ENCODE peak calls at places on chromosome 2, in six cellular contexts. One of them, this sample, is unnamed.

GRCh38 chr2:234139755-234140154 is 89.3 kb downstream of the SPP2 start:
- DNase-seq in IMR-90: no peak
- DNase-seq in GM23338: no peak
- DNase-seq in thyroid gland: no peak
- DNase-seq in fibroblast of villous mesenchyme: no peak
- DNase-seq in MM.1S: no peak
- DNase-seq in this sample: peak

GRCh38 chr2:47488870-47489584 is 86.1 kb downstream of the MSH2 start:
- DNase-seq in IMR-90: peak
- DNase-seq in GM23338: peak
- DNase-seq in thyroid gland: no peak
- DNase-seq in fibroblast of villous mesenchyme: peak
- DNase-seq in MM.1S: no peak
- DNase-seq in this sample: peak

GRCh38 chr2:15636972-15637785 is 45.5 kb downstream of the DDX1 start:
- DNase-seq in IMR-90: peak
- DNase-seq in GM23338: peak
- DNase-seq in thyroid gland: peak
- DNase-seq in fibroblast of villous mesenchyme: peak
- DNase-seq in MM.1S: peak
- DNase-seq in this sample: peak

GRCh38 chr2:233831011-233831721 is 23.2 kb downstream of the HJURP start:
- DNase-seq in IMR-90: no peak
- DNase-seq in GM23338: no peak
- DNase-seq in thyroid gland: no peak
- DNase-seq in fibroblast of villous mesenchyme: no peak
- DNase-seq in MM.1S: no peak
- DNase-seq in this sample: no peak

GRCh38 chr2:125004091-125004800 is 979.2 kb downstream of the CNTNAP5 start:
- DNase-seq in IMR-90: no peak
- DNase-seq in GM23338: no peak
- DNase-seq in thyroid gland: no peak
- DNase-seq in fibroblast of villous mesenchyme: no peak
- DNase-seq in MM.1S: no peak
- DNase-seq in this sample: no peak

GRCh38 chr2:148756292-148756975 is 111.9 kb downstream of the EPC2 start:
- DNase-seq in IMR-90: peak
- DNase-seq in GM23338: no peak
- DNase-seq in thyroid gland: no peak
- DNase-seq in fibroblast of villous mesenchyme: peak
- DNase-seq in MM.1S: no peak
- DNase-seq in this sample: peak

GRCh38 chr2:118800736-118801135 is 46.7 kb downstream of the EN1 start:
- DNase-seq in IMR-90: no peak
- DNase-seq in GM23338: no peak
- DNase-seq in thyroid gland: no peak
- DNase-seq in fibroblast of villous mesenchyme: no peak
- DNase-seq in MM.1S: no peak
- DNase-seq in this sample: no peak

GRCh38 chr2:241492174-241492565 is 16.2 kb downstream of the STK25 start:
- DNase-seq in IMR-90: no peak
- DNase-seq in GM23338: no peak
- DNase-seq in thyroid gland: no peak
- DNase-seq in fibroblast of villous mesenchyme: no peak
- DNase-seq in MM.1S: no peak
- DNase-seq in this sample: no peak

GRCh38 chr2:207328944-207329386 is 163.2 kb upstream of the KLF7 start:
- DNase-seq in IMR-90: no peak
- DNase-seq in GM23338: no peak
- DNase-seq in thyroid gland: no peak
- DNase-seq in fibroblast of villous mesenchyme: peak
- DNase-seq in MM.1S: no peak
- DNase-seq in this sample: no peak

GRCh38 chr2:231590614-231591013 is 2.0 kb upstream of the TEX44 start:
- DNase-seq in IMR-90: no peak
- DNase-seq in GM23338: no peak
- DNase-seq in thyroid gland: peak
- DNase-seq in fibroblast of villous mesenchyme: no peak
- DNase-seq in MM.1S: no peak
- DNase-seq in this sample: no peak

GRCh38 chr2:241150660-241151530 is 628 bp downstream of the PPP1R7 start:
- DNase-seq in IMR-90: peak
- DNase-seq in GM23338: peak
- DNase-seq in thyroid gland: peak
- DNase-seq in fibroblast of villous mesenchyme: peak
- DNase-seq in MM.1S: peak
- DNase-seq in this sample: peak

GRCh38 chr2:37641582-37642111 is 29.8 kb downstream of the CDC42EP3 start:
- DNase-seq in IMR-90: peak
- DNase-seq in GM23338: no peak
- DNase-seq in thyroid gland: no peak
- DNase-seq in fibroblast of villous mesenchyme: peak
- DNase-seq in MM.1S: no peak
- DNase-seq in this sample: no peak

GRCh38 chr2:172848549-172848948 is 112.9 kb downstream of the RAPGEF4 start:
- DNase-seq in IMR-90: no peak
- DNase-seq in GM23338: no peak
- DNase-seq in thyroid gland: no peak
- DNase-seq in fibroblast of villous mesenchyme: no peak
- DNase-seq in MM.1S: no peak
- DNase-seq in this sample: no peak

GRCh38 chr2:106160786-106161261 is 33.3 kb downstream of the UXS1 start:
- DNase-seq in IMR-90: no peak
- DNase-seq in GM23338: no peak
- DNase-seq in thyroid gland: no peak
- DNase-seq in fibroblast of villous mesenchyme: no peak
- DNase-seq in MM.1S: no peak
- DNase-seq in this sample: no peak

GRCh38 chr2:183532514-183532913 is 408.3 kb downstream of the NUP35 start:
- DNase-seq in IMR-90: no peak
- DNase-seq in GM23338: peak
- DNase-seq in thyroid gland: no peak
- DNase-seq in fibroblast of villous mesenchyme: no peak
- DNase-seq in MM.1S: no peak
- DNase-seq in this sample: no peak

GRCh38 chr2:7905756-7906155 is 776.1 kb upstream of the ID2 start:
- DNase-seq in IMR-90: no peak
- DNase-seq in GM23338: no peak
- DNase-seq in thyroid gland: peak
- DNase-seq in fibroblast of villous mesenchyme: no peak
- DNase-seq in MM.1S: no peak
- DNase-seq in this sample: no peak

GRCh38 chr2:189285962-189286648 is 106.5 kb upstream of the COL5A2 start:
- DNase-seq in IMR-90: peak
- DNase-seq in GM23338: no peak
- DNase-seq in thyroid gland: no peak
- DNase-seq in fibroblast of villous mesenchyme: peak
- DNase-seq in MM.1S: no peak
- DNase-seq in this sample: peak

DNA sequence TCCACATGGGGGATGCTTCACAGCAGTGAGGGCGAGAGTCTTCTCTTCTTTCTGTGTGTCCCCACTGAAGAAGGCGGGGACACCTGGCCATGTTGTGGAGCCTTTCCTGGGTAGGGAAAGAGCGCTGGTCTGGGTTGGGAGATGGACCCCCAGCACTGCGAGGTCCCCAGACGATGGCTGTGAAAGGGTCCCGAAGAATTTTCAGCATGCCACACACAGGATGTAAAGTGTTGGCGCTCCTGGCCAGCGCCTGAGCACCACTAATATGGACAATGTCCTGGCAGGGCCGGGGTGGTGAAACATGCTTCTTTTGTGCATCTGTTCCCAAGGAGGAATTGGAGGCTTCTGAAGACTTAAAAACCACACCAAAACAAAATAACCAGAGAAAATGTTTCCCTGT is 77.2 kb downstream of the GLI2 start:
- DNase-seq in IMR-90: no peak
- DNase-seq in GM23338: no peak
- DNase-seq in thyroid gland: no peak
- DNase-seq in fibroblast of villous mesenchyme: no peak
- DNase-seq in MM.1S: no peak
- DNase-seq in this sample: no peak
- TF ChIP-seq CTCF in IMR-90: no peak
- TF ChIP-seq CTCF in GM23338: no peak
- TF ChIP-seq CTCF in thyroid gland: no peak
- TF ChIP-seq CTCF in fibroblast of villous mesenchyme: no peak
- TF ChIP-seq CTCF in MM.1S: no peak
- TF ChIP-seq CTCF in this sample: no peak

GRCh38 chr2:193965263-193965662 is 1691.8 kb upstream of the SLC39A10 start:
- DNase-seq in IMR-90: no peak
- DNase-seq in GM23338: peak
- DNase-seq in thyroid gland: no peak
- DNase-seq in fibroblast of villous mesenchyme: no peak
- DNase-seq in MM.1S: no peak
- DNase-seq in this sample: no peak

GRCh38 chr2:193966590-193966989 is 1690.4 kb upstream of the SLC39A10 start:
- DNase-seq in IMR-90: peak
- DNase-seq in GM23338: peak
- DNase-seq in thyroid gland: no peak
- DNase-seq in fibroblast of villous mesenchyme: peak
- DNase-seq in MM.1S: no peak
- DNase-seq in this sample: peak

DNA sequence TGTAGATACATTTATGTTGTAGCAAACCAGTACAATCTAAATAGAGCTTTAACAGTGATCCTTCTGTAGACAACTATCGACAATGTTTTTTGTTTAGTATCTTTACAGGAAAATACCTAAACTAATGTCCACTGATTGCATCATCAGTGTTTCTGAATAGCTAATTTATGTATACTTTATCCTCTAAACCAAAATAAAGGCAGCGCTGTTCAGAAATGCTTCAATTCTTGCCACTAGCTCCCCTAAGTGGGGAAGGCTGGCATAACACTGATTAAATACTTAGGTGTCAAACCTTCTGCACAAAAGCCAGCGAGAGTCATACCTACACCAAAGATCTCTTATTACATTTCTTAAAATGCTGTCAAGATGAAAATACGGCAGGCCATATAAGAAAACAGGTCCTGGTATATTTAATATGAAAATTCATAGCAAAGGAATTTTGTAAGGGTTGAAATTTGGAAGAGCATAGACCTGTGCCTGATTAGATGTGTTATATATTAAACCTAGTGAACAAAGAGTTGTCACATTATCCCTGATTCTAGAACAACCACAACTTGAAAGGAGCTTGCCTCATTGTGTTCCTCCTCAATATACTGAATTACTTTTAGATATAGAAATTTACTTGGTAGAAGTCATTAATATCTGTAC is 1693.4 kb upstream of the SLC39A10 start:
- DNase-seq in IMR-90: no peak
- DNase-seq in GM23338: peak
- DNase-seq in thyroid gland: no peak
- DNase-seq in fibroblast of villous mesenchyme: peak
- DNase-seq in MM.1S: no peak
- DNase-seq in this sample: peak
- H3K4me3 ChIP-seq in IMR-90: no peak
- H3K4me3 ChIP-seq in GM23338: no peak
- H3K4me3 ChIP-seq in thyroid gland: no peak
- H3K4me3 ChIP-seq in fibroblast of villous mesenchyme: no peak
- H3K4me3 ChIP-seq in MM.1S: no peak
- H3K4me3 ChIP-seq in this sample: no peak

DNA sequence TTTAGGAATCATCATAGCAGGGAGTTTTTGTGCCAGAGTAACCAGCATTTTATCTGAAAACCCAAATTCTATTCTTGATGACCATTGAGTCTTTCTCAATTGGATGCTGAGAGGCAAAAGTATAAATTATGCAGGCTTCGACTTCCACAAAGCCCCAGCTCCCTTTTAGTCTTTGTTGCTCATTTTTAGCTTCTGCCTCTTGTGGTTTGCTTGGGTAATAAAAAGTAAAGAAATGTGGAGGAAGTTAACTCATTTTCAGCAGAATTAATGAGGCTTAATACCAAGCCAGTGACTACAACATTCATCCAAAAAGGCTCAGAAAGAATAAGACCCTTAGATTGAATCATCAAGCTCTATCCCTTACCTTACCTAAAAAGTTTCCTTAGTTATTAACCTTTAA is 18.6 kb downstream of the ERMN start:
- DNase-seq in IMR-90: peak
- DNase-seq in GM23338: peak
- DNase-seq in thyroid gland: no peak
- DNase-seq in fibroblast of villous mesenchyme: no peak
- DNase-seq in MM.1S: no peak
- DNase-seq in this sample: no peak
- TF ChIP-seq CTCF in IMR-90: peak
- TF ChIP-seq CTCF in GM23338: peak
- TF ChIP-seq CTCF in thyroid gland: no peak
- TF ChIP-seq CTCF in fibroblast of villous mesenchyme: peak
- TF ChIP-seq CTCF in MM.1S: peak
- TF ChIP-seq CTCF in this sample: peak

DNA sequence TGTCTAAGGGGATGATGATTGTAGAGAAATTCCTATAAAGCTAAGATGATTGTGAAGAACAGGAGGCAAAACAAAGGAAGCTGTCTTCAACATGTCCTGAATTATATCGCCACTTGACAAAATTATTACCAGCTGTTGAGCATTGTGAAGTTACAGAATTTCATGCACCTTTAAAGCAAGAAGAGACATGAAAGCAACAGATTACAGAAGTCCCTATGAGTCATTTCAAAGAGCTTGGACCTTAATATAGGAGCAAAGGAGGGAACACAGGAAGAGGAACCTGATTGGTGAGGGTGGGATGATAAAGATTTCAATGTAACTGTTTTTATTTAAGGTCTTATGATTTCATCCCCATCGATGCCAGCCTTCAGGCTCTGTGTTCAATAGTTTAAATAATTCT is 526.9 kb upstream of the HNMT start:
- DNase-seq in IMR-90: no peak
- DNase-seq in GM23338: no peak
- DNase-seq in thyroid gland: no peak
- DNase-seq in fibroblast of villous mesenchyme: no peak
- DNase-seq in MM.1S: no peak
- DNase-seq in this sample: no peak
- H3K4me3 ChIP-seq in IMR-90: no peak
- H3K4me3 ChIP-seq in GM23338: no peak
- H3K4me3 ChIP-seq in thyroid gland: no peak
- H3K4me3 ChIP-seq in fibroblast of villous mesenchyme: no peak
- H3K4me3 ChIP-seq in MM.1S: no peak
- H3K4me3 ChIP-seq in this sample: no peak

DNA sequence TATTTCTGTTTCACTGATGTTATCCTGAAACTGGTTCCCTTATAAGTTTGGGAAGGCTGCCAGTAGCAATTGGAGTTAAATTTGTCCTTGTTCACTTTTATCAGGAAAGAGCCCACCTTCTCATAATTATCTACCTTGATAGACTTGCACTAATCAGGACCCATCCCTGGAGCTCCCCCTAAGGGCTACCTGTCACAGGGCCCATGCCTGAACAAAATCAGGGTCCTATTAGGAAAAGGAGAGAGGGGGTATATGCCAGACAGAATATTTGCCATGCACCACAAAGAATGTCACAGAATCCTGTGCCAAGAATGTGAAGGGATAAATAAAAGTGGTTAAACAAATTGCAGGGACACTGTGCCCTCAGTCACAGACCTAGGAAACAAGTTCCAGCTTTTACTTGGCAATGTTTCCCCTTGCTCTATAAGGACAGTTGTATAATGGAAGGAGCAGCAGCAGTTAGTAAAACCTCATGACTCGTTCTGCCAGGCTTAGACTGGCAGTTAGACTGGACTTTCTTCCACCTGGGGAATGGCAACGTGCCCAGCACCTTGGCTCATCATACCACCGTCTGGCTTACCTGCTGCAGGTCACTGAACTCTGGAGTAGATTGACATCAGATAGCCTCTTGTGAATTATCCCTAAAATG is 32.3 kb upstream of the VWC2L start:
- DNase-seq in IMR-90: no peak
- DNase-seq in GM23338: peak
- DNase-seq in thyroid gland: peak
- DNase-seq in fibroblast of villous mesenchyme: no peak
- DNase-seq in MM.1S: no peak
- DNase-seq in this sample: no peak
- TF ChIP-seq CTCF in IMR-90: no peak
- TF ChIP-seq CTCF in GM23338: peak
- TF ChIP-seq CTCF in thyroid gland: no peak
- TF ChIP-seq CTCF in fibroblast of villous mesenchyme: no peak
- TF ChIP-seq CTCF in MM.1S: no peak
- TF ChIP-seq CTCF in this sample: no peak